ENCODE peak calls at places on chromosomes 3 and 15, in four cellular contexts. One of them, this sample, is unnamed.

GRCh38 chr3:144114767-144115166 is 143.1 kb downstream of the DIPK2A start:
- DNase-seq in CD8-positive, alpha-beta T cell: no peak
- DNase-seq in fibroblast of lung: peak; percentile 7
- DNase-seq in GM12865: no peak
- DNase-seq in this sample: no peak

GRCh38 chr3:195892355-195893120 is 15.8 kb downstream of the TNK2 start:
- DNase-seq in CD8-positive, alpha-beta T cell: no peak
- DNase-seq in fibroblast of lung: peak; percentile 81
- DNase-seq in GM12865: no peak
- DNase-seq in this sample: peak; percentile 50

GRCh38 chr3:25156526-25157075 is 271.5 kb upstream of the RARB start:
- DNase-seq in CD8-positive, alpha-beta T cell: no peak
- DNase-seq in GM12865: no peak
- DNase-seq in fibroblast of lung: peak; percentile 92
- DNase-seq in this sample: no peak

GRCh38 chr3:127738192-127738840 is 65.6 kb downstream of the ABTB1 start:
- DNase-seq in fibroblast of lung: peak; percentile 53
- DNase-seq in GM12865: no peak
- DNase-seq in CD8-positive, alpha-beta T cell: no peak
- DNase-seq in this sample: no peak

GRCh38 chr3:172520332-172520831 is 2.8 kb downstream of the TNFSF10 start:
- DNase-seq in CD8-positive, alpha-beta T cell: no peak
- DNase-seq in fibroblast of lung: peak; percentile 99
- DNase-seq in GM12865: peak; percentile 76
- DNase-seq in this sample: no peak

GRCh38 chr3:64084640-64085039 is 61.3 kb upstream of the PSMD6 start:
- DNase-seq in GM12865: no peak
- DNase-seq in fibroblast of lung: peak; percentile 90
- DNase-seq in CD8-positive, alpha-beta T cell: no peak
- DNase-seq in this sample: no peak

GRCh38 chr3:14431556-14431927 is 29.1 kb downstream of the SLC6A6 start:
- DNase-seq in GM12865: peak; percentile 85
- DNase-seq in fibroblast of lung: no peak
- DNase-seq in CD8-positive, alpha-beta T cell: no peak
- DNase-seq in this sample: no peak

GRCh38 chr3:61669676-61670299 is 108.4 kb downstream of the PTPRG start:
- DNase-seq in fibroblast of lung: peak; percentile 33
- DNase-seq in CD8-positive, alpha-beta T cell: no peak
- DNase-seq in GM12865: peak; percentile 3
- DNase-seq in this sample: no peak

GRCh38 chr3:66406841-66407240 is 94.0 kb downstream of the LRIG1 start:
- DNase-seq in CD8-positive, alpha-beta T cell: no peak
- DNase-seq in GM12865: no peak
- DNase-seq in fibroblast of lung: no peak
- DNase-seq in this sample: no peak

GRCh38 chr3:194824676-194825075 is 139.0 kb downstream of the FAM43A start:
- DNase-seq in GM12865: no peak
- DNase-seq in CD8-positive, alpha-beta T cell: no peak
- DNase-seq in fibroblast of lung: peak; percentile 81
- DNase-seq in this sample: no peak

GRCh38 chr3:46829699-46830208 is 33.5 kb downstream of the MYL3 start:
- DNase-seq in CD8-positive, alpha-beta T cell: no peak
- DNase-seq in fibroblast of lung: no peak
- DNase-seq in GM12865: peak; percentile 80
- DNase-seq in this sample: no peak

GRCh38 chr15:77415450-77416448 is 4.2 kb downstream of the PEAK1 start:
- DNase-seq in fibroblast of lung: peak; percentile 46
- DNase-seq in CD8-positive, alpha-beta T cell: no peak
- DNase-seq in GM12865: no peak
- DNase-seq in this sample: no peak

GRCh38 chr3:124791639-124792111 is 61.4 kb downstream of the UMPS start:
- DNase-seq in CD8-positive, alpha-beta T cell: no peak
- DNase-seq in GM12865: peak; percentile 16
- DNase-seq in fibroblast of lung: peak; percentile 99
- DNase-seq in this sample: no peak

GRCh38 chr3:188066141-188066540 is 87.8 kb upstream of the LPP start:
- DNase-seq in CD8-positive, alpha-beta T cell: no peak
- DNase-seq in GM12865: no peak
- DNase-seq in fibroblast of lung: no peak
- DNase-seq in this sample: no peak

GRCh38 chr3:126663750-126664149 is 8.8 kb upstream of the TXNRD3 start:
- DNase-seq in CD8-positive, alpha-beta T cell: no peak
- DNase-seq in fibroblast of lung: no peak
- DNase-seq in GM12865: no peak
- DNase-seq in this sample: no peak

GRCh38 chr3:86995537-86995936 is 4.6 kb upstream of the VGLL3 start:
- DNase-seq in CD8-positive, alpha-beta T cell: no peak
- DNase-seq in fibroblast of lung: peak; percentile 94
- DNase-seq in GM12865: no peak
- DNase-seq in this sample: no peak

GRCh38 chr15:72473670-72474465 is at the start of gene ARIH1:
- DNase-seq in fibroblast of lung: peak; percentile 94
- DNase-seq in GM12865: peak; percentile 97
- DNase-seq in CD8-positive, alpha-beta T cell: peak; percentile 99
- DNase-seq in this sample: peak; percentile 98
- TF ChIP-seq CTCF in fibroblast of lung: peak; percentile 51
- TF ChIP-seq CTCF in GM12865: peak; percentile 45
- TF ChIP-seq CTCF in CD8-positive, alpha-beta T cell: peak; percentile 42
- TF ChIP-seq CTCF in this sample: no peak

DNA sequence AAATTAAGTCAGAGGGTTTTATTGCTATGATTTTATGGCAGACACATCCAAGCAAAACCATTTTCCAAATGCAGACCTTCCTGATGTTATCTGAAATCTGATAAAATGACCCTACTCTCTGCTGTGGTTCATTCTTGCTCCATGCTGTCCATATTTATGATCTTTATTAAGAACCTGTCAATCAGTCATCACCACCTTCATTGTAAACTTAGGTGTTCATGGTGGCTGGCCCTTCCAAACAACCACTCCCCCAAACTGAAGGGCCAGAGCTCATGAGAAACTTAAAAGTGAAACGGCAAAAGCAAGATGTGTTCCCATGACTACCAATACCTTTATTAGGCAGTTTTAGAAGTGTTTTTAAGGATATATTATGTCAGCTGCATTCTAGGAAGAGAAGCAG is 53.6 kb downstream of the UBP1 start:
- DNase-seq in GM12865: no peak
- DNase-seq in CD8-positive, alpha-beta T cell: no peak
- DNase-seq in fibroblast of lung: no peak
- DNase-seq in this sample: no peak
- TF ChIP-seq CTCF in GM12865: no peak
- TF ChIP-seq CTCF in CD8-positive, alpha-beta T cell: no peak
- TF ChIP-seq CTCF in fibroblast of lung: no peak
- TF ChIP-seq CTCF in this sample: no peak

GRCh38 chr3:160213181-160213580 is 12.0 kb upstream of the C3orf80 start:
- DNase-seq in fibroblast of lung: no peak
- DNase-seq in CD8-positive, alpha-beta T cell: no peak
- DNase-seq in GM12865: no peak
- DNase-seq in this sample: no peak

GRCh38 chr3:160205606-160206005 is 19.6 kb upstream of the C3orf80 start:
- DNase-seq in CD8-positive, alpha-beta T cell: no peak
- DNase-seq in fibroblast of lung: peak; percentile 24
- DNase-seq in GM12865: no peak
- DNase-seq in this sample: no peak

GRCh38 chr3:160210799-160211221 is 14.4 kb upstream of the C3orf80 start:
- DNase-seq in GM12865: peak; percentile 44
- DNase-seq in fibroblast of lung: peak; percentile 55
- DNase-seq in CD8-positive, alpha-beta T cell: no peak
- DNase-seq in this sample: no peak
- TF ChIP-seq CTCF in GM12865: peak; percentile 21
- TF ChIP-seq CTCF in fibroblast of lung: peak; percentile 42
- TF ChIP-seq CTCF in CD8-positive, alpha-beta T cell: no peak
- TF ChIP-seq CTCF in this sample: no peak

DNA sequence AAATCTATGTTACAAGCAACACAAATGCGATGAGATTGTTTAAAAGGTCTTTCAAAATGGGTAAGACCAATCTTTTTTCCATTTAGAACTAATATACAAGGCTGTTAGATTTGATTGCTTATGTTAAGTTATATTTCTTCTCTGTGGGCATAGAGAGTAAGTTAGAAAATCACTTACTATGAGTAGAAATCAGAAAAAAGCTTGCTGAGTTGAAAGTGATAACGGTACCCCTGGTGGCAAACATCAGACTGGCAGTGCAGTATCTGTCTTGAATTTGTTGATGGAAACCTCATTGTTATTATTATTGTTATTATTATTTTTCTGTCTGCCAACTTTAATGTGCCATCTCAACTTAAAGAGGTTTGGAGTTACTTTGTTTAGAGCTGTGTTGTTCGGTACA is 12.4 kb downstream of the CLDN11 start:
- DNase-seq in fibroblast of lung: no peak
- DNase-seq in GM12865: no peak
- DNase-seq in CD8-positive, alpha-beta T cell: no peak
- DNase-seq in this sample: no peak
- TF ChIP-seq CTCF in fibroblast of lung: peak; percentile 39
- TF ChIP-seq CTCF in GM12865: no peak
- TF ChIP-seq CTCF in CD8-positive, alpha-beta T cell: no peak
- TF ChIP-seq CTCF in this sample: peak; percentile 11

DNA sequence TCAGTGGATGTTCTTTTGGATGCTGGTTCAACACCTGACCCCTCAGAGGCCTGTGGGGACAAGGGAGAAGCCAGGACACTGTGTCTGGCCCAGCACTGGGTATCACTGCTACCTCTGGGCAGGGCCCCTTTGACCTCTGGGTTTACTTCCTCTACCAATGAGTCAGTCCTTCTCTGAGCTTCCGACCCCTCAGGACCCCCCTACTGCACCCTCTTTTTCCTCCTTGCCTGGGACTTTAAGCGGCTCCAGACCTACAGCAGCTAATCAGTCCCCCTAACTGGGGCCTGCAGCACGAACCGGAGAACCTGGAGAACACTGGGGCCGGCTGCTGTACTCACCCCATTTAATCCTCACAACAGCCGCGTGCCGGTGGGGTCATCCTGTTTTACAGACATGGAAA is 3.8 kb downstream of the CHST14 start:
- DNase-seq in CD8-positive, alpha-beta T cell: no peak
- DNase-seq in GM12865: no peak
- DNase-seq in fibroblast of lung: no peak
- DNase-seq in this sample: no peak
- TF ChIP-seq CTCF in CD8-positive, alpha-beta T cell: no peak
- TF ChIP-seq CTCF in GM12865: no peak
- TF ChIP-seq CTCF in fibroblast of lung: no peak
- TF ChIP-seq CTCF in this sample: no peak

DNA sequence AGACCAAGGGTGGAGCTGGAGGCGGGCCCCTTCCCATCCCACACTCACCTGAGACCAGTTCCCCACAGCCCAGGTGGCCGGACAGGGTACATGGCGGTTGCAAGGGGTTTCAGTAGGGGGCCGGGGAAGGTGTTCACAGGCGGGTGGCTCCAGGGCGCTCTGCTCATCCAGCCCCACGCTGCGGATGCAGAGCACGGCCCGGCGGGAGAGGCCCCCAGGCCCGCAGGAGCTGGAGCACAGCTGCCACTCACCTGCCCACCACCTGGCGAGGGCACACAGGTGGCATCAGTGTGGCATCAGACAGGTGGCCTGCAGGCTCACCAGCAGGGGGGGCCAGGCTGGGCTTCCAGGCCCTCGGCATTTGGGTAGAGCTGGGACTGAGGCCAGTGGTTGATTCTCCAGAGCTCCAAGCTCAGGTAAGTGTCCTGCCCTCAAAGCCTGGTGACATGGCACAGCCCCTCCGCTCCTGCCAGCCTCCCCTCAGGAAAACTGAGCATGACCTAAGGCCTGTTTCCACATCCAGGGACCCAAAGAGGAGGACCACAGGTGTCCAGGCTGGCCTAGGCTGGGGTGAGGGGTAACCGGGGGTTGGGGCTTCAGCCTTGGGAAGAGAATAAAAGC is 43.8 kb downstream of the ADAMTS7 start:
- DNase-seq in CD8-positive, alpha-beta T cell: no peak
- DNase-seq in fibroblast of lung: no peak
- DNase-seq in GM12865: no peak
- DNase-seq in this sample: no peak
- TF ChIP-seq CTCF in CD8-positive, alpha-beta T cell: no peak
- TF ChIP-seq CTCF in fibroblast of lung: no peak
- TF ChIP-seq CTCF in GM12865: no peak
- TF ChIP-seq CTCF in this sample: no peak

DNA sequence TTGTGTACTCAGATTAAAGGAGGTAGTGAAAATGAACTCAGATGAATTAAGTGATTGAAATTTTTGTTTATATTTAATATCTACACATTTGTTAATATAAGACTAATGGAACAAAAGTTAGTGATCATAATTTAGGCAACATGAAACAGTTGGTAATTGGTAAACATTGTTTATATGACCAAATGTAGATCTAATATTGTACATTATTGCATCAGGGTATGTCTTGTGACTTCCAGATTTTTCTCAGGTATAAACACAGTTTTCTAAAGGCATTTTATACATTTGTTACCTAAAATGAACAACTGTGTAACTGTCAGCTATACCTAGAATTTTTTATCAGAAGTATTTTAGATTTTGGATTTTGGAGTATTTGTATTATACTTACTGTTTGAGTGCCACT is 14.8 kb downstream of the GMPS start:
- DNase-seq in CD8-positive, alpha-beta T cell: no peak
- DNase-seq in fibroblast of lung: no peak
- DNase-seq in GM12865: no peak
- DNase-seq in this sample: no peak
- TF ChIP-seq CTCF in CD8-positive, alpha-beta T cell: no peak
- TF ChIP-seq CTCF in fibroblast of lung: no peak
- TF ChIP-seq CTCF in GM12865: no peak
- TF ChIP-seq CTCF in this sample: no peak

DNA sequence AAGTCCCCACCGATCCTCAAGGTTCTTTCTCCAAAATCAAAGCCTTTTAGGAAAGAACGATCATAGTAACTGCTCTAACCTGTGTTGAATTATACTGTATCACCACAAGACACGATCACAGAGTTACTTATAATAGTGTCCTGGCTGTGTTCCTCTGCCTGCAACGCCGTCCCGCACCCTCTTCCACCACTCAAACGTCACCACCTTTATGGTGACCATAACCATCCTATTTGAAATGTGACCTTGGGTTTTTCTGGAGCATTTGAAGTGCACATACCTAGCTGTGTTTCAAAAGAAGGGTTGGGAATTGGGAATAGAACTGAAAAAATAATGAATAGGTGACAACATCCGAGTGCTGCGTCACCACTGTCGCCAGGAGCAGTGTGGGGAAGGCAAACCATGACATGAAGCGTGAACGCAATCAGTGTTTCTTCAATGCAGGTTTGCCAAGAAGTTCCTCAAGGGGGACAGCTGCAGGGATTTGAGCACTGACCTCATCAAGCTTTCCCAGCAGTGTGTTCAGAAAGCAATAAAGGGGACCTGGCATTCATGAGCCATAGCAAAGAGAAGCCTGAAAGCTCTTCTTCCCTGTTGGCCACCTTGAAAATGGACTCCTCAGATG is 769 bp upstream of the SELENOS start:
- DNase-seq in fibroblast of lung: no peak
- DNase-seq in GM12865: no peak
- DNase-seq in CD8-positive, alpha-beta T cell: no peak
- DNase-seq in this sample: no peak
- TF ChIP-seq CTCF in fibroblast of lung: no peak
- TF ChIP-seq CTCF in GM12865: no peak
- TF ChIP-seq CTCF in CD8-positive, alpha-beta T cell: no peak
- TF ChIP-seq CTCF in this sample: no peak

This sample was measured in nephron progenitor cell.